ENCODE peak calls at places on chromosomes 2 and 18, in five cellular contexts. One of them, this sample, is unnamed.

GRCh38 chr2:229270551-229271410 is at the start of gene PID1:
- DNase-seq in GM06990: no peak
- DNase-seq in stimulated activated effector memory CD8-positive, alpha-beta T cell treated with anti-CD3 and anti-CD28 coated beads, Interleukin-12 subunit alpha, Interleukin-12 subunit beta, amount 100 ng/mL, for 72 hours: no peak
- DNase-seq in stimulated activated CD4-positive, alpha-beta T cell treated with anti-CD3 and anti-CD28 coated beads, Interleukin-1b, Interleukin-23, amount 100 ng/mL, for 24 hours: no peak
- DNase-seq in LoVo: peak; percentile 69
- DNase-seq in this sample: no peak

GRCh38 chr2:202024871-202025270 is 8.8 kb upstream of the FZD7 start:
- DNase-seq in GM06990: no peak
- DNase-seq in stimulated activated effector memory CD8-positive, alpha-beta T cell treated with anti-CD3 and anti-CD28 coated beads, Interleukin-12 subunit alpha, Interleukin-12 subunit beta, amount 100 ng/mL, for 72 hours: no peak
- DNase-seq in stimulated activated CD4-positive, alpha-beta T cell treated with anti-CD3 and anti-CD28 coated beads, Interleukin-1b, Interleukin-23, amount 100 ng/mL, for 24 hours: no peak
- DNase-seq in LoVo: no peak
- DNase-seq in this sample: no peak

GRCh38 chr2:23122681-23123080 is 262.3 kb upstream of the KLHL29 start:
- DNase-seq in GM06990: no peak
- DNase-seq in stimulated activated effector memory CD8-positive, alpha-beta T cell treated with anti-CD3 and anti-CD28 coated beads, Interleukin-12 subunit alpha, Interleukin-12 subunit beta, amount 100 ng/mL, for 72 hours: no peak
- DNase-seq in stimulated activated CD4-positive, alpha-beta T cell treated with anti-CD3 and anti-CD28 coated beads, Interleukin-1b, Interleukin-23, amount 100 ng/mL, for 24 hours: no peak
- DNase-seq in LoVo: no peak
- DNase-seq in this sample: no peak

GRCh38 chr2:207428573-207428972 is 101.2 kb upstream of the CREB1 start:
- DNase-seq in GM06990: no peak
- DNase-seq in stimulated activated effector memory CD8-positive, alpha-beta T cell treated with anti-CD3 and anti-CD28 coated beads, Interleukin-12 subunit alpha, Interleukin-12 subunit beta, amount 100 ng/mL, for 72 hours: no peak
- DNase-seq in stimulated activated CD4-positive, alpha-beta T cell treated with anti-CD3 and anti-CD28 coated beads, Interleukin-1b, Interleukin-23, amount 100 ng/mL, for 24 hours: no peak
- DNase-seq in LoVo: no peak
- DNase-seq in this sample: no peak

GRCh38 chr2:102301867-102302362 is 9.4 kb upstream of the IL1RL1 start:
- DNase-seq in GM06990: peak; percentile 36
- DNase-seq in stimulated activated effector memory CD8-positive, alpha-beta T cell treated with anti-CD3 and anti-CD28 coated beads, Interleukin-12 subunit alpha, Interleukin-12 subunit beta, amount 100 ng/mL, for 72 hours: peak; percentile 29
- DNase-seq in stimulated activated CD4-positive, alpha-beta T cell treated with anti-CD3 and anti-CD28 coated beads, Interleukin-1b, Interleukin-23, amount 100 ng/mL, for 24 hours: no peak
- DNase-seq in LoVo: no peak
- DNase-seq in this sample: peak; percentile 39

GRCh38 chr2:113284481-113284880 is 5.8 kb upstream of the PAX8 start:
- DNase-seq in GM06990: no peak
- DNase-seq in stimulated activated effector memory CD8-positive, alpha-beta T cell treated with anti-CD3 and anti-CD28 coated beads, Interleukin-12 subunit alpha, Interleukin-12 subunit beta, amount 100 ng/mL, for 72 hours: no peak
- DNase-seq in stimulated activated CD4-positive, alpha-beta T cell treated with anti-CD3 and anti-CD28 coated beads, Interleukin-1b, Interleukin-23, amount 100 ng/mL, for 24 hours: no peak
- DNase-seq in LoVo: no peak
- DNase-seq in this sample: no peak

GRCh38 chr2:237491515-237492118 is 4.6 kb downstream of the MLPH start:
- DNase-seq in GM06990: no peak
- DNase-seq in stimulated activated effector memory CD8-positive, alpha-beta T cell treated with anti-CD3 and anti-CD28 coated beads, Interleukin-12 subunit alpha, Interleukin-12 subunit beta, amount 100 ng/mL, for 72 hours: no peak
- DNase-seq in stimulated activated CD4-positive, alpha-beta T cell treated with anti-CD3 and anti-CD28 coated beads, Interleukin-1b, Interleukin-23, amount 100 ng/mL, for 24 hours: no peak
- DNase-seq in LoVo: no peak
- DNase-seq in this sample: no peak

GRCh38 chr2:56515399-56515798 is 331.6 kb downstream of the CCDC85A start:
- DNase-seq in GM06990: no peak
- DNase-seq in stimulated activated effector memory CD8-positive, alpha-beta T cell treated with anti-CD3 and anti-CD28 coated beads, Interleukin-12 subunit alpha, Interleukin-12 subunit beta, amount 100 ng/mL, for 72 hours: no peak
- DNase-seq in stimulated activated CD4-positive, alpha-beta T cell treated with anti-CD3 and anti-CD28 coated beads, Interleukin-1b, Interleukin-23, amount 100 ng/mL, for 24 hours: no peak
- DNase-seq in LoVo: no peak
- DNase-seq in this sample: no peak

GRCh38 chr2:160561551-160562280 is 68.1 kb upstream of the RBMS1 start:
- DNase-seq in GM06990: no peak
- DNase-seq in stimulated activated effector memory CD8-positive, alpha-beta T cell treated with anti-CD3 and anti-CD28 coated beads, Interleukin-12 subunit alpha, Interleukin-12 subunit beta, amount 100 ng/mL, for 72 hours: no peak
- DNase-seq in stimulated activated CD4-positive, alpha-beta T cell treated with anti-CD3 and anti-CD28 coated beads, Interleukin-1b, Interleukin-23, amount 100 ng/mL, for 24 hours: no peak
- DNase-seq in LoVo: no peak
- DNase-seq in this sample: no peak

GRCh38 chr2:216312441-216312840 is 59.8 kb downstream of the MARCHF4 start:
- DNase-seq in GM06990: no peak
- DNase-seq in stimulated activated effector memory CD8-positive, alpha-beta T cell treated with anti-CD3 and anti-CD28 coated beads, Interleukin-12 subunit alpha, Interleukin-12 subunit beta, amount 100 ng/mL, for 72 hours: no peak
- DNase-seq in stimulated activated CD4-positive, alpha-beta T cell treated with anti-CD3 and anti-CD28 coated beads, Interleukin-1b, Interleukin-23, amount 100 ng/mL, for 24 hours: no peak
- DNase-seq in LoVo: no peak
- DNase-seq in this sample: no peak

GRCh38 chr2:133802366-133802765 is 234.1 kb upstream of the NCKAP5 start:
- DNase-seq in GM06990: no peak
- DNase-seq in stimulated activated effector memory CD8-positive, alpha-beta T cell treated with anti-CD3 and anti-CD28 coated beads, Interleukin-12 subunit alpha, Interleukin-12 subunit beta, amount 100 ng/mL, for 72 hours: no peak
- DNase-seq in stimulated activated CD4-positive, alpha-beta T cell treated with anti-CD3 and anti-CD28 coated beads, Interleukin-1b, Interleukin-23, amount 100 ng/mL, for 24 hours: no peak
- DNase-seq in LoVo: no peak
- DNase-seq in this sample: no peak

GRCh38 chr2:147456729-147457128 is 388.1 kb upstream of the ACVR2A start:
- DNase-seq in GM06990: no peak
- DNase-seq in stimulated activated effector memory CD8-positive, alpha-beta T cell treated with anti-CD3 and anti-CD28 coated beads, Interleukin-12 subunit alpha, Interleukin-12 subunit beta, amount 100 ng/mL, for 72 hours: no peak
- DNase-seq in stimulated activated CD4-positive, alpha-beta T cell treated with anti-CD3 and anti-CD28 coated beads, Interleukin-1b, Interleukin-23, amount 100 ng/mL, for 24 hours: no peak
- DNase-seq in LoVo: no peak
- DNase-seq in this sample: no peak

GRCh38 chr2:158686166-158686792 is 108.8 kb upstream of the DAPL1 start:
- DNase-seq in GM06990: no peak
- DNase-seq in stimulated activated effector memory CD8-positive, alpha-beta T cell treated with anti-CD3 and anti-CD28 coated beads, Interleukin-12 subunit alpha, Interleukin-12 subunit beta, amount 100 ng/mL, for 72 hours: no peak
- DNase-seq in stimulated activated CD4-positive, alpha-beta T cell treated with anti-CD3 and anti-CD28 coated beads, Interleukin-1b, Interleukin-23, amount 100 ng/mL, for 24 hours: no peak
- DNase-seq in LoVo: no peak
- DNase-seq in this sample: no peak

GRCh38 chr2:212592695-212593094 is 54.1 kb upstream of the ERBB4 start:
- DNase-seq in GM06990: no peak
- DNase-seq in stimulated activated effector memory CD8-positive, alpha-beta T cell treated with anti-CD3 and anti-CD28 coated beads, Interleukin-12 subunit alpha, Interleukin-12 subunit beta, amount 100 ng/mL, for 72 hours: no peak
- DNase-seq in stimulated activated CD4-positive, alpha-beta T cell treated with anti-CD3 and anti-CD28 coated beads, Interleukin-1b, Interleukin-23, amount 100 ng/mL, for 24 hours: no peak
- DNase-seq in LoVo: no peak
- DNase-seq in this sample: no peak

GRCh38 chr18:26429535-26429934 is 118.8 kb downstream of the KCTD1 start:
- DNase-seq in GM06990: no peak
- DNase-seq in stimulated activated effector memory CD8-positive, alpha-beta T cell treated with anti-CD3 and anti-CD28 coated beads, Interleukin-12 subunit alpha, Interleukin-12 subunit beta, amount 100 ng/mL, for 72 hours: no peak
- DNase-seq in stimulated activated CD4-positive, alpha-beta T cell treated with anti-CD3 and anti-CD28 coated beads, Interleukin-1b, Interleukin-23, amount 100 ng/mL, for 24 hours: no peak
- DNase-seq in LoVo: peak; percentile 25
- DNase-seq in this sample: peak; percentile 60

GRCh38 chr2:165070089-165070488 is 114.8 kb upstream of the SLC38A11 start:
- DNase-seq in GM06990: no peak
- DNase-seq in stimulated activated effector memory CD8-positive, alpha-beta T cell treated with anti-CD3 and anti-CD28 coated beads, Interleukin-12 subunit alpha, Interleukin-12 subunit beta, amount 100 ng/mL, for 72 hours: no peak
- DNase-seq in stimulated activated CD4-positive, alpha-beta T cell treated with anti-CD3 and anti-CD28 coated beads, Interleukin-1b, Interleukin-23, amount 100 ng/mL, for 24 hours: no peak
- DNase-seq in LoVo: no peak
- DNase-seq in this sample: no peak

GRCh38 chr18:79336556-79337142 is 59.1 kb upstream of the NFATC1 start:
- DNase-seq in GM06990: no peak
- DNase-seq in stimulated activated effector memory CD8-positive, alpha-beta T cell treated with anti-CD3 and anti-CD28 coated beads, Interleukin-12 subunit alpha, Interleukin-12 subunit beta, amount 100 ng/mL, for 72 hours: no peak
- DNase-seq in stimulated activated CD4-positive, alpha-beta T cell treated with anti-CD3 and anti-CD28 coated beads, Interleukin-1b, Interleukin-23, amount 100 ng/mL, for 24 hours: no peak
- DNase-seq in LoVo: no peak
- DNase-seq in this sample: no peak

GRCh38 chr18:57026316-57026715 is 120.6 kb upstream of the BOD1L2 start:
- DNase-seq in GM06990: no peak
- DNase-seq in stimulated activated effector memory CD8-positive, alpha-beta T cell treated with anti-CD3 and anti-CD28 coated beads, Interleukin-12 subunit alpha, Interleukin-12 subunit beta, amount 100 ng/mL, for 72 hours: no peak
- DNase-seq in stimulated activated CD4-positive, alpha-beta T cell treated with anti-CD3 and anti-CD28 coated beads, Interleukin-1b, Interleukin-23, amount 100 ng/mL, for 24 hours: no peak
- DNase-seq in LoVo: no peak
- DNase-seq in this sample: no peak

GRCh38 chr18:37389684-37390368 is 175.8 kb downstream of the CELF4 start:
- DNase-seq in GM06990: no peak
- DNase-seq in stimulated activated effector memory CD8-positive, alpha-beta T cell treated with anti-CD3 and anti-CD28 coated beads, Interleukin-12 subunit alpha, Interleukin-12 subunit beta, amount 100 ng/mL, for 72 hours: no peak
- DNase-seq in stimulated activated CD4-positive, alpha-beta T cell treated with anti-CD3 and anti-CD28 coated beads, Interleukin-1b, Interleukin-23, amount 100 ng/mL, for 24 hours: no peak
- DNase-seq in LoVo: no peak
- DNase-seq in this sample: no peak

GRCh38 chr18:79748321-79749157 is 49.2 kb upstream of the KCNG2 start:
- DNase-seq in GM06990: no peak
- DNase-seq in stimulated activated effector memory CD8-positive, alpha-beta T cell treated with anti-CD3 and anti-CD28 coated beads, Interleukin-12 subunit alpha, Interleukin-12 subunit beta, amount 100 ng/mL, for 72 hours: no peak
- DNase-seq in stimulated activated CD4-positive, alpha-beta T cell treated with anti-CD3 and anti-CD28 coated beads, Interleukin-1b, Interleukin-23, amount 100 ng/mL, for 24 hours: no peak
- DNase-seq in LoVo: no peak
- DNase-seq in this sample: no peak

GRCh38 chr2:198054299-198054698 is 249.9 kb downstream of the PLCL1 start:
- DNase-seq in GM06990: peak; percentile 13
- DNase-seq in stimulated activated effector memory CD8-positive, alpha-beta T cell treated with anti-CD3 and anti-CD28 coated beads, Interleukin-12 subunit alpha, Interleukin-12 subunit beta, amount 100 ng/mL, for 72 hours: no peak
- DNase-seq in stimulated activated CD4-positive, alpha-beta T cell treated with anti-CD3 and anti-CD28 coated beads, Interleukin-1b, Interleukin-23, amount 100 ng/mL, for 24 hours: peak; percentile 26
- DNase-seq in LoVo: no peak
- DNase-seq in this sample: peak; percentile 1

GRCh38 chr2:133591164-133591563 is 22.9 kb upstream of the NCKAP5 start:
- DNase-seq in GM06990: no peak
- DNase-seq in stimulated activated effector memory CD8-positive, alpha-beta T cell treated with anti-CD3 and anti-CD28 coated beads, Interleukin-12 subunit alpha, Interleukin-12 subunit beta, amount 100 ng/mL, for 72 hours: no peak
- DNase-seq in stimulated activated CD4-positive, alpha-beta T cell treated with anti-CD3 and anti-CD28 coated beads, Interleukin-1b, Interleukin-23, amount 100 ng/mL, for 24 hours: no peak
- DNase-seq in LoVo: no peak
- DNase-seq in this sample: no peak

GRCh38 chr2:184835081-184835728 is 236.9 kb downstream of the ZNF804A start:
- DNase-seq in GM06990: no peak
- DNase-seq in stimulated activated effector memory CD8-positive, alpha-beta T cell treated with anti-CD3 and anti-CD28 coated beads, Interleukin-12 subunit alpha, Interleukin-12 subunit beta, amount 100 ng/mL, for 72 hours: no peak
- DNase-seq in stimulated activated CD4-positive, alpha-beta T cell treated with anti-CD3 and anti-CD28 coated beads, Interleukin-1b, Interleukin-23, amount 100 ng/mL, for 24 hours: no peak
- DNase-seq in LoVo: no peak
- DNase-seq in this sample: no peak

GRCh38 chr2:239657992-239658391 is 257.2 kb upstream of the HDAC4 start:
- DNase-seq in GM06990: no peak
- DNase-seq in stimulated activated effector memory CD8-positive, alpha-beta T cell treated with anti-CD3 and anti-CD28 coated beads, Interleukin-12 subunit alpha, Interleukin-12 subunit beta, amount 100 ng/mL, for 72 hours: no peak
- DNase-seq in stimulated activated CD4-positive, alpha-beta T cell treated with anti-CD3 and anti-CD28 coated beads, Interleukin-1b, Interleukin-23, amount 100 ng/mL, for 24 hours: no peak
- DNase-seq in LoVo: no peak
- DNase-seq in this sample: no peak

GRCh38 chr2:49687873-49688272 is 533.6 kb upstream of the FSHR start:
- DNase-seq in GM06990: no peak
- DNase-seq in stimulated activated effector memory CD8-positive, alpha-beta T cell treated with anti-CD3 and anti-CD28 coated beads, Interleukin-12 subunit alpha, Interleukin-12 subunit beta, amount 100 ng/mL, for 72 hours: no peak
- DNase-seq in stimulated activated CD4-positive, alpha-beta T cell treated with anti-CD3 and anti-CD28 coated beads, Interleukin-1b, Interleukin-23, amount 100 ng/mL, for 24 hours: no peak
- DNase-seq in LoVo: no peak
- DNase-seq in this sample: no peak

GRCh38 chr2:67974564-67975430 is 88.0 kb downstream of the C1D start:
- DNase-seq in GM06990: no peak
- DNase-seq in stimulated activated effector memory CD8-positive, alpha-beta T cell treated with anti-CD3 and anti-CD28 coated beads, Interleukin-12 subunit alpha, Interleukin-12 subunit beta, amount 100 ng/mL, for 72 hours: no peak
- DNase-seq in stimulated activated CD4-positive, alpha-beta T cell treated with anti-CD3 and anti-CD28 coated beads, Interleukin-1b, Interleukin-23, amount 100 ng/mL, for 24 hours: no peak
- DNase-seq in LoVo: no peak
- DNase-seq in this sample: no peak

GRCh38 chr2:240211598-240212424 is 71.4 kb upstream of the OTOS start:
- DNase-seq in GM06990: no peak
- DNase-seq in stimulated activated effector memory CD8-positive, alpha-beta T cell treated with anti-CD3 and anti-CD28 coated beads, Interleukin-12 subunit alpha, Interleukin-12 subunit beta, amount 100 ng/mL, for 72 hours: no peak
- DNase-seq in stimulated activated CD4-positive, alpha-beta T cell treated with anti-CD3 and anti-CD28 coated beads, Interleukin-1b, Interleukin-23, amount 100 ng/mL, for 24 hours: no peak
- DNase-seq in LoVo: no peak
- DNase-seq in this sample: no peak

GRCh38 chr2:173676647-173677046 is 288.5 kb downstream of the SP3 start:
- DNase-seq in GM06990: no peak
- DNase-seq in stimulated activated effector memory CD8-positive, alpha-beta T cell treated with anti-CD3 and anti-CD28 coated beads, Interleukin-12 subunit alpha, Interleukin-12 subunit beta, amount 100 ng/mL, for 72 hours: no peak
- DNase-seq in stimulated activated CD4-positive, alpha-beta T cell treated with anti-CD3 and anti-CD28 coated beads, Interleukin-1b, Interleukin-23, amount 100 ng/mL, for 24 hours: no peak
- DNase-seq in LoVo: no peak
- DNase-seq in this sample: no peak